ENCODE peak calls at places on chromosomes 4 and X, in five cellular contexts. R, V, Q, B and O are unnamed samples.

GRCh38 chr4:133618963-133619362 is 469.9 kb downstream of the PCDH10 start:
- DNase-seq in B (no peak), R (no peak), Q (no peak), V (no peak), O (no peak)

GRCh38 chrX:150731795-150732194 is 38.6 kb downstream of the MTMR1 start:
- DNase-seq in R (peak; percentile 92), V (peak; percentile 68), B (no peak), Q (no peak), O (peak; percentile 92)

GRCh38 chr4:118346495-118346894 is 6.3 kb downstream of the PRSS12 start:
- DNase-seq in Q (no peak), V (no peak), R (no peak), B (no peak), O (no peak)

GRCh38 chr4:41203169-41203568 is 11.2 kb downstream of the APBB2 start:
- DNase-seq in V (no peak), B (no peak), Q (no peak), R (no peak), O (no peak)

GRCh38 chrX:47898024-47898423 is 61.3 kb downstream of the ZNF81 start:
- DNase-seq in Q (no peak), V (no peak), B (no peak), R (no peak), O (no peak)

GRCh38 chrX:49846004-49846403 is 16.9 kb downstream of the PAGE4 start:
- DNase-seq in V (no peak), Q (no peak), R (no peak), B (no peak), O (no peak)

GRCh38 chrX:131675596-131676194 is 131.8 kb downstream of the OR13H1 start:
- DNase-seq in Q (no peak), R (peak; percentile 3), V (no peak), B (no peak), O (no peak)

GRCh38 chr4:18593297-18594002 is 571.9 kb upstream of the LCORL start:
- DNase-seq in R (peak; percentile 67), V (peak; percentile 49), Q (no peak), B (no peak), O (peak; percentile 28)

GRCh38 chrX:35380808-35381700 is 417.1 kb upstream of the MAGEB16 start:
- DNase-seq in V (no peak), B (no peak), R (peak; percentile 40), Q (no peak), O (no peak)

GRCh38 chr4:88610771-88611170 is 18.5 kb downstream of the HERC3 start:
- DNase-seq in R (no peak), Q (peak; percentile 41), B (no peak), V (no peak), O (no peak)

GRCh38 chr4:40289366-40290188 is 45.6 kb upstream of the CHRNA9 start:
- DNase-seq in Q (no peak), V (no peak), B (no peak), R (peak; percentile 38), O (no peak)

GRCh38 chrX:9940397-9940796 is 26.8 kb upstream of the CLDN34 start:
- DNase-seq in B (no peak), Q (no peak), R (peak; percentile 75), V (peak; percentile 20), O (peak; percentile 39)

GRCh38 chr4:123346944-123347343 is 49.7 kb upstream of the SPRY1 start:
- DNase-seq in B (no peak), V (no peak), R (no peak), Q (no peak), O (no peak)

DNA sequence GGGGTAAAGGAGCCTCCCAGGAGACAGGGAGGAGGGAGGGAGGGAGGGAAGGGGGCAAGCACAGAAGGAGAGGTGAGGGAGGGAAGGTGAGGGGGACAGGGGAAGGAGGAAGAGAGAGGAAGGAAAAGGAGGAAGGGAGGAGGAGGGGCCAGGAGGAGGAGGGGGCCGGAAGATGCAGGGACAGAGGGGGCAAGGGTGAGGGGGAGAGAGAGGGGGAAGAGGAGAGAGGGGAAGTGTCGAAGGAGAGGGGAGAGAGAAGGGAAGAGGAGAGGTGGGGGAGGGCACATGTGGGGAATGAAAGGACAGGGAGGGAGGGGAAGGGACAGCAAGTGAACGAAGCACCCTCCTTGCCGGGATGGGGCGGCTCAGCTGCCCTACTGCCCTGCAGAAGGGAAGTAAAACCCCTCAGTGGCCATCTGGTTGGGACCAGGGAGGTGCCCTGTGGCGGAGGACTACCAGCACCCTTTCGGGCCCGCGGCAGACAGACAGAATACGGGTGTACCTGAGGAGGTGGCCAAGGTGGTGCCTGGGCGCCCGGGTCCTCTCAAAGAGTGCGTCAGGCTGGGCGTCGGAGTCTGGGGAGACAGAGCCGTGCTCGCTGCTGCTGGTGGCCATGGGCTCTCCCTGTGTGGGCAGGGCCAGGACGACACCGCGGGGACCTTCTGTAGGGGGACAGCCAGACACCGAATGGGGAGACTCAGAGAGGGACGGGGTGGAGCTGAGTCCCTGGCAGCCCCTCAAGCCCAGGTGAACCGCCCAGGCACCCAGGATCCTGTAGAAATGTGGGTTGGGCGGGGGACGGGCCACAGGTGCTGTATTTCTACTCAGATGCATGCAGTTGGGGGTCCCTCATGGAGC is 29.5 kb downstream of the PDHA1 start:
- DNase-seq in Q (no peak), B (no peak), R (no peak), V (no peak), O (no peak)
- H3K4me3 ChIP-seq in Q (peak overlapping the region; percentile 15), B (no peak overlapping the region), R (peak overlapping the region; percentile 30), V (no peak overlapping the region), O (peak overlapping the region; percentile 46)

DNA sequence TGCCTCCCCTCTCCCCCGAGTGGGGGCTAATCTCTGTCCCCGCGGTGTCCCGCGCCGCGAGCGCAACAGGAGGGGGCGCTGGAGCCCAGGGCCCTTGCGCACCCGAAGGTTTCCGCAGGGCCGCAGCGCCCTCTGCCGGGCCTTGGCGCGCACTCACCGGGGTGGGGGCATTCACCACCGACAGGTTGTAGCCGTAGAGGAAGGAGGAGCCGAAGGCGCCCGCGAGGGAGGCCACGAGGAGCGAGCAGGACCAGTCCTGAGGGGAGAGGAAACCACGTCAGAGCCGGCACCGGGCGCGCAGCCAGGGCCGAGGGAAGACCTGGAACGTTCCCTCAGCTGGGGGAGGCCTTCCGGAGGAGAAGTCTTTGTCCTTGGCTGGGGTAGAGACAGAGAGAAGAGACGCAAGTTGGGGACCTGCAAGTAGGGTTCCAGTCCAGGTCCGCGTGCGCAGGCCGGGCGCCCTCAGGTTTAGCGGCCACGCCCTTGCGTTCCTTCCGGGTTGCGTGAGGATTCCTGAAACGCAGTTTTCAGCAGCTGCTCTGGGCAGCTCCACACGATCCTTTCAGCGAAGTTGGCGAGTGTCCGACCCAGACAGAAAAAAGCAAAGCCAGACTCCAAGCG is 2.4 kb downstream of the SLC2A9 start:
- DNase-seq in Q (peak; percentile 97), R (peak; percentile 89), B (peak; percentile 94), V (peak; percentile 67), O (peak; percentile 82)
- H3K4me3 ChIP-seq in Q (peak overlapping the region; percentile 38), R (peak overlapping the region; percentile 41), B (peak overlapping the region; percentile 29), V (peak overlapping the region; percentile 59), O (peak overlapping the region; percentile 46)

DNA sequence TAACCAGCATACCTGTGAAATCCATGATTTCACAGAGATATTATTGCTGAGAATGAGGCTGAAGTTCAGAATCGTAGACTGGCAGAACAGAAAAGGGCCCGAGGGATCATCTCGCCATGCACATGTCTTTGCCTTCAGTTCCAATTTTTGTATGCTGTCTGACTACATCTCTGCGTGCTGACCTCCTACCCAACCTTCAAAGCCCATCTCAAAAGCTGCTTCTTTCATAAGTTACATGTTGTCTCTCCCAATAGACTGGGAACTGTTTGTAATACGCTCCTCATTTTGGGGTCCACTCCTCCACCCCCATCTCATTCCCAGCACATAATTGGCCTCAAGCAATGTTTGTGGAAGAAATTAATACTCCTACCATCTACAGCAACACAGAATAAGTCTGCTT is 78.2 kb downstream of the RTL5 start:
- DNase-seq in B (no peak), R (no peak), V (no peak), Q (no peak), O (no peak)
- H3K4me3 ChIP-seq in B (no peak overlapping the region), R (no peak overlapping the region), V (no peak overlapping the region), Q (no peak overlapping the region), O (no peak overlapping the region)

DNA sequence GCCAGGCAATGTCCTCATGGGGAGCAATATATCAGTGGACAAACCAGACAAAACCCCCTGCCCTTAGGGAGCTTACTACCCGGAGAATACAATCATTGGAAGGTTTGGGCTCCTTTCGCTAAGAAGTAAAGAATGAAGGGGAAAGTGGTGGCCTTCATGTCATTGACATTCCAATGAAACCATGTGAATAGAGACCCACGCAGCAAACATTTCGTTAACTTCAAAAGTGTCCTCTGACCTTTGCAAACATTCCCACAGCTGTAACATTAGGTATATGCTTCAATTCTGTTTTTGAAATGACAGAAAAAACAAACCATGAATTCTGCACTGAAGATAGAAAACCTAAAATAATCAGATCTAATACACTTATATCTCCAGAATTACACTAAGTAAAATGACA is 7.0 kb downstream of the ATP8A1 start:
- DNase-seq in Q (no peak), R (no peak), B (no peak), V (no peak), O (no peak)
- H3K4me3 ChIP-seq in Q (no peak overlapping the region), R (no peak overlapping the region), B (no peak overlapping the region), V (no peak overlapping the region), O (no peak overlapping the region)